ENCODE peak calls at places on chromosome 16, in ten cellular contexts. One of them, this sample, is unnamed.

GRCh38 chr16:27239026-27239425 is 29.5 kb downstream of the NSMCE1 start:
- DNase-seq in astrocyte of the spinal cord: no peak
- DNase-seq in AML-193: no peak
- DNase-seq in mammary epithelial cell: no peak
- DNase-seq in stimulated activated CD4-positive, alpha-beta T cell treated with anti-CD3 and anti-CD28 coated beads, Interleukin-12 subunit alpha, Interleukin-12 subunit beta, amount 100 ng/mL, for 4 hours: no peak
- DNase-seq in nucleus accumbens: no peak
- DNase-seq in pancreas: no peak
- DNase-seq in T-helper 22 cell: no peak
- DNase-seq in tibial nerve: no peak
- DNase-seq in neural crest cell: no peak
- DNase-seq in this sample: no peak

GRCh38 chr16:79608976-79609375 is 8.4 kb upstream of the MAF start:
- DNase-seq in astrocyte of the spinal cord: no peak
- DNase-seq in AML-193: no peak
- DNase-seq in mammary epithelial cell: no peak
- DNase-seq in stimulated activated CD4-positive, alpha-beta T cell treated with anti-CD3 and anti-CD28 coated beads, Interleukin-12 subunit alpha, Interleukin-12 subunit beta, amount 100 ng/mL, for 4 hours: no peak
- DNase-seq in nucleus accumbens: no peak
- DNase-seq in pancreas: no peak
- DNase-seq in T-helper 22 cell: no peak
- DNase-seq in tibial nerve: no peak
- DNase-seq in neural crest cell: no peak
- DNase-seq in this sample: no peak

GRCh38 chr16:4529085-4530060 is 9.2 kb downstream of the CDIP1 start:
- DNase-seq in astrocyte of the spinal cord: peak; percentile 68
- DNase-seq in AML-193: no peak
- DNase-seq in mammary epithelial cell: peak; percentile 77
- DNase-seq in stimulated activated CD4-positive, alpha-beta T cell treated with anti-CD3 and anti-CD28 coated beads, Interleukin-12 subunit alpha, Interleukin-12 subunit beta, amount 100 ng/mL, for 4 hours: no peak
- DNase-seq in nucleus accumbens: no peak
- DNase-seq in pancreas: peak; percentile 47
- DNase-seq in T-helper 22 cell: no peak
- DNase-seq in tibial nerve: no peak
- DNase-seq in neural crest cell: no peak
- DNase-seq in this sample: peak; percentile 29

GRCh38 chr16:11064846-11065245 is 120.5 kb downstream of the CLEC16A start:
- DNase-seq in astrocyte of the spinal cord: no peak
- DNase-seq in AML-193: no peak
- DNase-seq in mammary epithelial cell: no peak
- DNase-seq in stimulated activated CD4-positive, alpha-beta T cell treated with anti-CD3 and anti-CD28 coated beads, Interleukin-12 subunit alpha, Interleukin-12 subunit beta, amount 100 ng/mL, for 4 hours: no peak
- DNase-seq in nucleus accumbens: no peak
- DNase-seq in pancreas: no peak
- DNase-seq in T-helper 22 cell: no peak
- DNase-seq in tibial nerve: no peak
- DNase-seq in neural crest cell: no peak
- DNase-seq in this sample: no peak

GRCh38 chr16:28990375-28991040 is 5.7 kb downstream of the LAT start:
- DNase-seq in astrocyte of the spinal cord: no peak
- DNase-seq in AML-193: no peak
- DNase-seq in mammary epithelial cell: no peak
- DNase-seq in stimulated activated CD4-positive, alpha-beta T cell treated with anti-CD3 and anti-CD28 coated beads, Interleukin-12 subunit alpha, Interleukin-12 subunit beta, amount 100 ng/mL, for 4 hours: peak; percentile 61
- DNase-seq in nucleus accumbens: no peak
- DNase-seq in pancreas: no peak
- DNase-seq in T-helper 22 cell: peak; percentile 42
- DNase-seq in tibial nerve: no peak
- DNase-seq in neural crest cell: no peak
- DNase-seq in this sample: no peak

GRCh38 chr16:86884256-86884655 is 305.9 kb downstream of the FOXL1 start:
- DNase-seq in astrocyte of the spinal cord: no peak
- DNase-seq in AML-193: no peak
- DNase-seq in mammary epithelial cell: no peak
- DNase-seq in stimulated activated CD4-positive, alpha-beta T cell treated with anti-CD3 and anti-CD28 coated beads, Interleukin-12 subunit alpha, Interleukin-12 subunit beta, amount 100 ng/mL, for 4 hours: no peak
- DNase-seq in nucleus accumbens: no peak
- DNase-seq in pancreas: no peak
- DNase-seq in T-helper 22 cell: no peak
- DNase-seq in tibial nerve: no peak
- DNase-seq in neural crest cell: no peak
- DNase-seq in this sample: no peak

GRCh38 chr16:86429663-86430062 is 80.7 kb upstream of the FOXF1 start:
- DNase-seq in astrocyte of the spinal cord: no peak
- DNase-seq in AML-193: no peak
- DNase-seq in mammary epithelial cell: no peak
- DNase-seq in stimulated activated CD4-positive, alpha-beta T cell treated with anti-CD3 and anti-CD28 coated beads, Interleukin-12 subunit alpha, Interleukin-12 subunit beta, amount 100 ng/mL, for 4 hours: no peak
- DNase-seq in nucleus accumbens: no peak
- DNase-seq in pancreas: no peak
- DNase-seq in T-helper 22 cell: no peak
- DNase-seq in tibial nerve: no peak
- DNase-seq in neural crest cell: no peak
- DNase-seq in this sample: no peak

GRCh38 chr16:17313085-17313611 is 157.6 kb downstream of the XYLT1 start:
- DNase-seq in astrocyte of the spinal cord: peak; percentile 43
- DNase-seq in AML-193: no peak
- DNase-seq in mammary epithelial cell: peak; percentile 35
- DNase-seq in stimulated activated CD4-positive, alpha-beta T cell treated with anti-CD3 and anti-CD28 coated beads, Interleukin-12 subunit alpha, Interleukin-12 subunit beta, amount 100 ng/mL, for 4 hours: no peak
- DNase-seq in nucleus accumbens: peak; percentile 22
- DNase-seq in pancreas: no peak
- DNase-seq in T-helper 22 cell: no peak
- DNase-seq in tibial nerve: peak; percentile 33
- DNase-seq in neural crest cell: no peak
- DNase-seq in this sample: no peak

GRCh38 chr16:11089504-11090124 is 145.2 kb downstream of the CLEC16A start:
- DNase-seq in astrocyte of the spinal cord: peak; percentile 50
- DNase-seq in AML-193: no peak
- DNase-seq in mammary epithelial cell: no peak
- DNase-seq in stimulated activated CD4-positive, alpha-beta T cell treated with anti-CD3 and anti-CD28 coated beads, Interleukin-12 subunit alpha, Interleukin-12 subunit beta, amount 100 ng/mL, for 4 hours: no peak
- DNase-seq in nucleus accumbens: no peak
- DNase-seq in pancreas: no peak
- DNase-seq in T-helper 22 cell: no peak
- DNase-seq in tibial nerve: no peak
- DNase-seq in neural crest cell: no peak
- DNase-seq in this sample: no peak

GRCh38 chr16:2497116-2497630 is 16.6 kb upstream of the ATP6V0C start:
- DNase-seq in astrocyte of the spinal cord: no peak
- DNase-seq in AML-193: no peak
- DNase-seq in mammary epithelial cell: no peak
- DNase-seq in stimulated activated CD4-positive, alpha-beta T cell treated with anti-CD3 and anti-CD28 coated beads, Interleukin-12 subunit alpha, Interleukin-12 subunit beta, amount 100 ng/mL, for 4 hours: no peak
- DNase-seq in nucleus accumbens: no peak
- DNase-seq in pancreas: peak; percentile 37
- DNase-seq in T-helper 22 cell: no peak
- DNase-seq in tibial nerve: no peak
- DNase-seq in neural crest cell: no peak
- DNase-seq in this sample: no peak

GRCh38 chr16:4114257-4115208 is 1.7 kb downstream of the ADCY9 start:
- DNase-seq in astrocyte of the spinal cord: no peak
- DNase-seq in AML-193: no peak
- DNase-seq in mammary epithelial cell: no peak
- DNase-seq in stimulated activated CD4-positive, alpha-beta T cell treated with anti-CD3 and anti-CD28 coated beads, Interleukin-12 subunit alpha, Interleukin-12 subunit beta, amount 100 ng/mL, for 4 hours: no peak
- DNase-seq in nucleus accumbens: no peak
- DNase-seq in pancreas: no peak
- DNase-seq in T-helper 22 cell: no peak
- DNase-seq in tibial nerve: no peak
- DNase-seq in neural crest cell: no peak
- DNase-seq in this sample: no peak

GRCh38 chr16:55853114-55853513 is 20.2 kb upstream of the CES1 start:
- DNase-seq in astrocyte of the spinal cord: no peak
- DNase-seq in AML-193: no peak
- DNase-seq in mammary epithelial cell: peak; percentile 42
- DNase-seq in stimulated activated CD4-positive, alpha-beta T cell treated with anti-CD3 and anti-CD28 coated beads, Interleukin-12 subunit alpha, Interleukin-12 subunit beta, amount 100 ng/mL, for 4 hours: no peak
- DNase-seq in nucleus accumbens: no peak
- DNase-seq in pancreas: no peak
- DNase-seq in T-helper 22 cell: no peak
- DNase-seq in tibial nerve: no peak
- DNase-seq in neural crest cell: no peak
- DNase-seq in this sample: no peak

GRCh38 chr16:58077796-58078195 is 51.4 kb downstream of the CFAP20 start:
- DNase-seq in astrocyte of the spinal cord: no peak
- DNase-seq in AML-193: no peak
- DNase-seq in mammary epithelial cell: no peak
- DNase-seq in stimulated activated CD4-positive, alpha-beta T cell treated with anti-CD3 and anti-CD28 coated beads, Interleukin-12 subunit alpha, Interleukin-12 subunit beta, amount 100 ng/mL, for 4 hours: no peak
- DNase-seq in nucleus accumbens: no peak
- DNase-seq in pancreas: no peak
- DNase-seq in T-helper 22 cell: no peak
- DNase-seq in tibial nerve: no peak
- DNase-seq in neural crest cell: no peak
- DNase-seq in this sample: no peak

GRCh38 chr16:81076566-81077076 is 417 bp downstream of the C16orf46 start:
- DNase-seq in astrocyte of the spinal cord: no peak
- DNase-seq in AML-193: peak; percentile 89
- DNase-seq in mammary epithelial cell: peak; percentile 90
- DNase-seq in stimulated activated CD4-positive, alpha-beta T cell treated with anti-CD3 and anti-CD28 coated beads, Interleukin-12 subunit alpha, Interleukin-12 subunit beta, amount 100 ng/mL, for 4 hours: peak; percentile 92
- DNase-seq in nucleus accumbens: peak; percentile 96
- DNase-seq in pancreas: peak; percentile 80
- DNase-seq in T-helper 22 cell: peak; percentile 81
- DNase-seq in tibial nerve: peak; percentile 85
- DNase-seq in neural crest cell: peak; percentile 85
- DNase-seq in this sample: peak; percentile 60

GRCh38 chr16:22688463-22688862 is 125.5 kb upstream of the HS3ST2 start:
- DNase-seq in astrocyte of the spinal cord: no peak
- DNase-seq in AML-193: no peak
- DNase-seq in mammary epithelial cell: no peak
- DNase-seq in stimulated activated CD4-positive, alpha-beta T cell treated with anti-CD3 and anti-CD28 coated beads, Interleukin-12 subunit alpha, Interleukin-12 subunit beta, amount 100 ng/mL, for 4 hours: no peak
- DNase-seq in nucleus accumbens: no peak
- DNase-seq in pancreas: no peak
- DNase-seq in T-helper 22 cell: no peak
- DNase-seq in tibial nerve: no peak
- DNase-seq in neural crest cell: no peak
- DNase-seq in this sample: no peak

GRCh38 chr16:8962393-8963009 is 1.2 kb downstream of the USP7 start:
- DNase-seq in astrocyte of the spinal cord: no peak
- DNase-seq in AML-193: no peak
- DNase-seq in mammary epithelial cell: peak; percentile 43
- DNase-seq in stimulated activated CD4-positive, alpha-beta T cell treated with anti-CD3 and anti-CD28 coated beads, Interleukin-12 subunit alpha, Interleukin-12 subunit beta, amount 100 ng/mL, for 4 hours: peak; percentile 42
- DNase-seq in nucleus accumbens: no peak
- DNase-seq in pancreas: peak; percentile 27
- DNase-seq in T-helper 22 cell: peak; percentile 48
- DNase-seq in tibial nerve: no peak
- DNase-seq in neural crest cell: no peak
- DNase-seq in this sample: no peak

GRCh38 chr16:3094289-3095027 is 4.6 kb downstream of the ZSCAN10 start:
- DNase-seq in astrocyte of the spinal cord: peak; percentile 27
- DNase-seq in AML-193: peak; percentile 76
- DNase-seq in mammary epithelial cell: peak; percentile 37
- DNase-seq in stimulated activated CD4-positive, alpha-beta T cell treated with anti-CD3 and anti-CD28 coated beads, Interleukin-12 subunit alpha, Interleukin-12 subunit beta, amount 100 ng/mL, for 4 hours: no peak
- DNase-seq in nucleus accumbens: no peak
- DNase-seq in pancreas: no peak
- DNase-seq in T-helper 22 cell: no peak
- DNase-seq in tibial nerve: no peak
- DNase-seq in neural crest cell: no peak
- DNase-seq in this sample: no peak

GRCh38 chr16:27067138-27067537 is 411 bp downstream of the C16orf82 start:
- DNase-seq in astrocyte of the spinal cord: no peak
- DNase-seq in AML-193: no peak
- DNase-seq in mammary epithelial cell: no peak
- DNase-seq in stimulated activated CD4-positive, alpha-beta T cell treated with anti-CD3 and anti-CD28 coated beads, Interleukin-12 subunit alpha, Interleukin-12 subunit beta, amount 100 ng/mL, for 4 hours: no peak
- DNase-seq in nucleus accumbens: no peak
- DNase-seq in pancreas: no peak
- DNase-seq in T-helper 22 cell: no peak
- DNase-seq in tibial nerve: no peak
- DNase-seq in neural crest cell: peak; percentile 61
- DNase-seq in this sample: no peak

GRCh38 chr16:4426021-4426684 is 485 bp downstream of the DNAJA3 start:
- DNase-seq in astrocyte of the spinal cord: no peak
- DNase-seq in AML-193: no peak
- DNase-seq in mammary epithelial cell: no peak
- DNase-seq in stimulated activated CD4-positive, alpha-beta T cell treated with anti-CD3 and anti-CD28 coated beads, Interleukin-12 subunit alpha, Interleukin-12 subunit beta, amount 100 ng/mL, for 4 hours: no peak
- DNase-seq in nucleus accumbens: no peak
- DNase-seq in pancreas: no peak
- DNase-seq in T-helper 22 cell: no peak
- DNase-seq in tibial nerve: no peak
- DNase-seq in neural crest cell: no peak
- DNase-seq in this sample: no peak

GRCh38 chr16:674968-675883 is at the start of gene RHBDL1:
- DNase-seq in astrocyte of the spinal cord: peak; percentile 38
- DNase-seq in AML-193: no peak
- DNase-seq in mammary epithelial cell: no peak
- DNase-seq in stimulated activated CD4-positive, alpha-beta T cell treated with anti-CD3 and anti-CD28 coated beads, Interleukin-12 subunit alpha, Interleukin-12 subunit beta, amount 100 ng/mL, for 4 hours: no peak
- DNase-seq in nucleus accumbens: peak; percentile 62
- DNase-seq in pancreas: no peak
- DNase-seq in T-helper 22 cell: no peak
- DNase-seq in tibial nerve: no peak
- DNase-seq in neural crest cell: no peak
- DNase-seq in this sample: peak; percentile 64

GRCh38 chr16:88460496-88461169 is 7.6 kb downstream of the ZFPM1 start:
- DNase-seq in astrocyte of the spinal cord: no peak
- DNase-seq in AML-193: no peak
- DNase-seq in mammary epithelial cell: no peak
- DNase-seq in stimulated activated CD4-positive, alpha-beta T cell treated with anti-CD3 and anti-CD28 coated beads, Interleukin-12 subunit alpha, Interleukin-12 subunit beta, amount 100 ng/mL, for 4 hours: no peak
- DNase-seq in nucleus accumbens: no peak
- DNase-seq in pancreas: no peak
- DNase-seq in T-helper 22 cell: no peak
- DNase-seq in tibial nerve: no peak
- DNase-seq in neural crest cell: no peak
- DNase-seq in this sample: no peak

GRCh38 chr16:21610006-21610544 is 10.7 kb downstream of the METTL9 start:
- DNase-seq in astrocyte of the spinal cord: no peak
- DNase-seq in AML-193: no peak
- DNase-seq in mammary epithelial cell: no peak
- DNase-seq in stimulated activated CD4-positive, alpha-beta T cell treated with anti-CD3 and anti-CD28 coated beads, Interleukin-12 subunit alpha, Interleukin-12 subunit beta, amount 100 ng/mL, for 4 hours: no peak
- DNase-seq in nucleus accumbens: no peak
- DNase-seq in pancreas: no peak
- DNase-seq in T-helper 22 cell: no peak
- DNase-seq in tibial nerve: no peak
- DNase-seq in neural crest cell: no peak
- DNase-seq in this sample: no peak

GRCh38 chr16:72400257-72401078 is 228.5 kb upstream of the PMFBP1 start:
- DNase-seq in astrocyte of the spinal cord: peak; percentile 71
- DNase-seq in AML-193: peak; percentile 64
- DNase-seq in mammary epithelial cell: peak; percentile 28
- DNase-seq in stimulated activated CD4-positive, alpha-beta T cell treated with anti-CD3 and anti-CD28 coated beads, Interleukin-12 subunit alpha, Interleukin-12 subunit beta, amount 100 ng/mL, for 4 hours: peak; percentile 2
- DNase-seq in nucleus accumbens: peak; percentile 34
- DNase-seq in pancreas: peak; percentile 3
- DNase-seq in T-helper 22 cell: no peak
- DNase-seq in tibial nerve: no peak
- DNase-seq in neural crest cell: peak; percentile 63
- DNase-seq in this sample: peak; percentile 47

GRCh38 chr16:1993731-1994131 is 4.0 kb downstream of the SYNGR3 start:
- DNase-seq in astrocyte of the spinal cord: no peak
- DNase-seq in AML-193: no peak
- DNase-seq in mammary epithelial cell: peak; percentile 69
- DNase-seq in stimulated activated CD4-positive, alpha-beta T cell treated with anti-CD3 and anti-CD28 coated beads, Interleukin-12 subunit alpha, Interleukin-12 subunit beta, amount 100 ng/mL, for 4 hours: no peak
- DNase-seq in nucleus accumbens: no peak
- DNase-seq in pancreas: no peak
- DNase-seq in T-helper 22 cell: no peak
- DNase-seq in tibial nerve: no peak
- DNase-seq in neural crest cell: no peak
- DNase-seq in this sample: peak; percentile 33

GRCh38 chr16:685967-686366 is 1.8 kb upstream of the JMJD8 start:
- DNase-seq in astrocyte of the spinal cord: peak; percentile 36
- DNase-seq in AML-193: no peak
- DNase-seq in mammary epithelial cell: no peak
- DNase-seq in stimulated activated CD4-positive, alpha-beta T cell treated with anti-CD3 and anti-CD28 coated beads, Interleukin-12 subunit alpha, Interleukin-12 subunit beta, amount 100 ng/mL, for 4 hours: no peak
- DNase-seq in nucleus accumbens: no peak
- DNase-seq in pancreas: peak; percentile 52
- DNase-seq in T-helper 22 cell: no peak
- DNase-seq in tibial nerve: no peak
- DNase-seq in neural crest cell: peak; percentile 50
- DNase-seq in this sample: peak; percentile 71

GRCh38 chr16:74160759-74161158 is 135.9 kb upstream of the PSMD7 start:
- DNase-seq in astrocyte of the spinal cord: no peak
- DNase-seq in AML-193: no peak
- DNase-seq in mammary epithelial cell: no peak
- DNase-seq in stimulated activated CD4-positive, alpha-beta T cell treated with anti-CD3 and anti-CD28 coated beads, Interleukin-12 subunit alpha, Interleukin-12 subunit beta, amount 100 ng/mL, for 4 hours: no peak
- DNase-seq in nucleus accumbens: no peak
- DNase-seq in pancreas: no peak
- DNase-seq in T-helper 22 cell: no peak
- DNase-seq in tibial nerve: no peak
- DNase-seq in neural crest cell: no peak
- DNase-seq in this sample: no peak

GRCh38 chr16:68740628-68741346 is 3.7 kb downstream of the CDH1 start:
- DNase-seq in astrocyte of the spinal cord: no peak
- DNase-seq in AML-193: no peak
- DNase-seq in mammary epithelial cell: no peak
- DNase-seq in stimulated activated CD4-positive, alpha-beta T cell treated with anti-CD3 and anti-CD28 coated beads, Interleukin-12 subunit alpha, Interleukin-12 subunit beta, amount 100 ng/mL, for 4 hours: no peak
- DNase-seq in nucleus accumbens: no peak
- DNase-seq in pancreas: no peak
- DNase-seq in T-helper 22 cell: no peak
- DNase-seq in tibial nerve: no peak
- DNase-seq in neural crest cell: no peak
- DNase-seq in this sample: no peak

GRCh38 chr16:7137560-7138330 is 194.9 kb upstream of the RBFOX1 start:
- DNase-seq in astrocyte of the spinal cord: no peak
- DNase-seq in AML-193: no peak
- DNase-seq in mammary epithelial cell: peak; percentile 4
- DNase-seq in stimulated activated CD4-positive, alpha-beta T cell treated with anti-CD3 and anti-CD28 coated beads, Interleukin-12 subunit alpha, Interleukin-12 subunit beta, amount 100 ng/mL, for 4 hours: no peak
- DNase-seq in nucleus accumbens: no peak
- DNase-seq in pancreas: no peak
- DNase-seq in T-helper 22 cell: no peak
- DNase-seq in tibial nerve: no peak
- DNase-seq in neural crest cell: no peak
- DNase-seq in this sample: no peak